ENCODE peak calls at places on chromosomes 7 and 10, in nine cellular contexts. Z, B, N, R, Y, A, V, E and P are unnamed samples.

GRCh38 chr10:4246881-4247358 is 461.9 kb upstream of the KLF6 start:
- DNase-seq in Z (peak; percentile 41), B (no peak), N (no peak), R (peak; percentile 91), Y (no peak), A (no peak), V (no peak), E (no peak), P (no peak)

GRCh38 chr10:14414901-14415300 is 84.2 kb upstream of the FRMD4A start:
- DNase-seq in Z (no peak), B (no peak), N (no peak), R (peak; percentile 51), Y (no peak), A (no peak), V (no peak), E (no peak), P (no peak)

GRCh38 chr10:92839191-92840085 is 8.9 kb upstream of the EXOC6 start:
- DNase-seq in Z (peak; percentile 28), B (no peak), N (no peak), R (no peak), Y (peak; percentile 61), A (peak; percentile 71), V (peak; percentile 13), E (no peak), P (no peak)

GRCh38 chr10:9069136-9069535 is 1014.6 kb downstream of the GATA3 start:
- DNase-seq in Z (peak; percentile 63), B (no peak), N (peak; percentile 69), R (peak; percentile 85), Y (no peak), A (no peak), V (no peak), E (no peak), P (no peak)

GRCh38 chr7:74248156-74248555 is 6.0 kb downstream of the RFC2 start:
- DNase-seq in Z (no peak), B (no peak), N (no peak), R (no peak), Y (no peak), A (no peak), V (no peak), E (no peak), P (no peak)

GRCh38 chr10:104580321-104580720 is 60.8 kb upstream of the SORCS3 start:
- DNase-seq in Z (no peak), B (no peak), N (no peak), R (no peak), Y (no peak), A (no peak), V (no peak), E (no peak), P (no peak)

GRCh38 chr10:80154978-80155695 is 22.6 kb downstream of the PLAC9 start:
- DNase-seq in Z (peak; percentile 81), B (no peak), N (no peak), R (peak; percentile 89), Y (no peak), A (no peak), V (no peak), E (no peak), P (no peak)

GRCh38 chr7:5699467-5699866 is 82.0 kb downstream of the RNF216 start:
- DNase-seq in Z (no peak), B (no peak), N (no peak), R (no peak), Y (no peak), A (no peak), V (no peak), E (no peak), P (no peak)

GRCh38 chr7:8157296-8157695 is 104.7 kb downstream of the ICA1 start:
- DNase-seq in Z (no peak), B (no peak), N (no peak), R (no peak), Y (no peak), A (no peak), V (no peak), E (no peak), P (no peak)

GRCh38 chr10:27474741-27475140 is 29.4 kb upstream of the RAB18 start:
- DNase-seq in Z (peak; percentile 62), B (no peak), N (no peak), R (peak; percentile 76), Y (no peak), A (no peak), V (no peak), E (no peak), P (no peak)

GRCh38 chr10:72124984-72125383 is 36.6 kb upstream of the SPOCK2 start:
- DNase-seq in Z (no peak), B (no peak), N (no peak), R (no peak), Y (no peak), A (no peak), V (no peak), E (no peak), P (no peak)

GRCh38 chr7:98733036-98733435 is 116.0 kb downstream of the NPTX2 start:
- DNase-seq in Z (peak; percentile 63), B (no peak), N (peak; percentile 25), R (peak; percentile 20), Y (no peak), A (no peak), V (no peak), E (no peak), P (no peak)

GRCh38 chr10:29586509-29586908 is 48.3 kb downstream of the SVIL start:
- DNase-seq in Z (no peak), B (no peak), N (no peak), R (no peak), Y (no peak), A (no peak), V (no peak), E (no peak), P (no peak)

GRCh38 chr10:80104066-80104926 is 25.8 kb downstream of the TMEM254 start:
- DNase-seq in Z (no peak), B (no peak), N (no peak), R (peak; percentile 56), Y (no peak), A (no peak), V (no peak), E (peak; percentile 2), P (no peak)

GRCh38 chr10:114957122-114957521 is 19.1 kb downstream of the TRUB1 start:
- DNase-seq in Z (no peak), B (no peak), N (no peak), R (no peak), Y (no peak), A (no peak), V (no peak), E (no peak), P (no peak)

GRCh38 chr10:122486396-122487080 is 25.2 kb downstream of the HTRA1 start:
- DNase-seq in Z (no peak), B (no peak), N (no peak), R (no peak), Y (no peak), A (no peak), V (no peak), E (no peak), P (no peak)

GRCh38 chr7:158957921-158958471 is 101.6 kb downstream of the DYNC2I1 start:
- DNase-seq in Z (peak; percentile 28), B (no peak), N (no peak), R (peak; percentile 43), Y (no peak), A (no peak), V (no peak), E (peak; percentile 8), P (no peak)

GRCh38 chr7:158282461-158283001 is 305.1 kb downstream of the PTPRN2 start:
- DNase-seq in Z (no peak), B (no peak), N (no peak), R (no peak), Y (no peak), A (no peak), V (no peak), E (no peak), P (no peak)

GRCh38 chr7:73521636-73522080 is 435 bp downstream of the BAZ1B start:
- DNase-seq in Z (peak; percentile 60), B (no peak), N (no peak), R (no peak), Y (peak; percentile 74), A (peak; percentile 73), V (peak; percentile 77), E (no peak), P (peak; percentile 72)

GRCh38 chr7:133070562-133070961 is 11.3 kb downstream of the CHCHD3 start:
- DNase-seq in Z (no peak), B (no peak), N (no peak), R (peak; percentile 4), Y (no peak), A (no peak), V (no peak), E (no peak), P (no peak)

GRCh38 chr10:6204063-6204340 is 1.3 kb downstream of the PFKFB3 start:
- DNase-seq in Z (peak; percentile 68), B (no peak), N (no peak), R (no peak), Y (no peak), A (peak; percentile 55), V (peak; percentile 60), E (peak; percentile 24), P (no peak)

DNA sequence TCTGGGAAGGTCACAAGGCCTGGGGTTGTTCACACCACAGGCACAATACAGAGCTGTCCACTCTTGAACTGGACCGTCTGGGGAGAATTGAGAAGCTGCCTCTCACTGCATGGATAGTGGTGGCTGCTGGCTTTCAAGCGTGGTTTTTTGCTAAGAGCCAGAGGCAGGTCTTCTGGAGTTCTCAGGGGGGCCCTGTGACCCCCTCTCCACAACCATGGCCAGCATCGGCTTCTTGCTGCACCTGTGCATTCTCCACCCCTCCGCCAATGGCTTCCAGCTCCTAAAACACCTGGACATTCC is 140.3 kb downstream of the ADCY1 start:
- DNase-seq in Z (no peak), B (no peak), N (no peak), R (no peak), Y (no peak), A (no peak), V (no peak), E (no peak), P (no peak)
- H3K27ac ChIP-seq in Z (no peak overlapping the region), B (no peak overlapping the region), N (no peak overlapping the region), R (no peak overlapping the region), Y (no peak overlapping the region), A (no peak overlapping the region), V (no peak overlapping the region), E (no peak overlapping the region), P (no peak overlapping the region)

DNA sequence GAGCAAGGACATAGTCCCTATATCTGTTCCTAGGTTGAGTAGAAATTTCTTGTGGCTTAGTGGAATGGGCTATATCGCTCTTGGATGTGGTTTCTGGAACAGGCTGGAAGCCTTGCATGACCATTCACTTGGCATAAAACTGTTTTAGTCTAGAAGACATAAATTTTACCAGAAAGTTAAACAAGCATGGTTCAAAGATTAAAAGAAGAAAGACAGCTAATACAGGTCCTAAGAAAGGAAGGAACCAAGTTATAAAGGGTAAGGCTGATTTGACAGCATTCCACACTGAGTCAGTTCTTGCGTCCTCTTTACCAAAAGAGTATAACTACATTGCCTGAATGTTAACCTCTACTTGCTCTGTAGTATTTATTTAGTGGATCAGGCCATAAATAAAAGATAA is 724.2 kb downstream of the SORCS1 start:
- DNase-seq in Z (peak; percentile 26), B (no peak), N (no peak), R (no peak), Y (no peak), A (no peak), V (no peak), E (no peak), P (no peak)
- H3K27ac ChIP-seq in Z (no peak overlapping the region), B (no peak overlapping the region), N (no peak overlapping the region), R (peak overlapping the region; percentile 100), Y (no peak overlapping the region), A (no peak overlapping the region), V (no peak overlapping the region), E (no peak overlapping the region), P (no peak overlapping the region)

GRCh38 chr10:69445094-69445493 is 6.2 kb upstream of the TSPAN15 start:
- DNase-seq in Z (no peak), B (no peak), N (no peak), R (no peak), Y (no peak), A (no peak), V (no peak), E (no peak), P (no peak)
- H3K27ac ChIP-seq in Z (no peak overlapping the region), B (no peak overlapping the region), N (peak overlapping the region; percentile 84), R (no peak overlapping the region), Y (no peak overlapping the region), A (no peak overlapping the region), V (no peak overlapping the region), E (no peak overlapping the region), P (no peak overlapping the region)

GRCh38 chr7:123472327-123472726 is 62.1 kb downstream of the IQUB start:
- DNase-seq in Z (no peak), B (no peak), N (no peak), R (no peak), Y (no peak), A (no peak), V (no peak), E (no peak), P (no peak)
- H3K27ac ChIP-seq in Z (no peak overlapping the region), B (no peak overlapping the region), N (no peak overlapping the region), R (no peak overlapping the region), Y (no peak overlapping the region), A (no peak overlapping the region), V (no peak overlapping the region), E (no peak overlapping the region), P (no peak overlapping the region)